ENCODE peak calls at places on chromosomes 4 and X, in ten cellular contexts. One of them, this sample, is unnamed.

GRCh38 chr4:61375316-61375715 is 175.2 kb downstream of the ADGRL3 start:
- DNase-seq in SW480: no peak
- DNase-seq in fibroblast of the aortic adventitia: no peak
- DNase-seq in stimulated activated CD4-positive, alpha-beta T cell treated with anti-CD3 and anti-CD28 coated beads, Interleukin-1b, Interleukin-23, amount 100 ng/mL, for 1 hour: no peak
- DNase-seq in activated CD8-positive, alpha-beta T cell treated with anti-CD3 and anti-CD28 coated beads, Interleukin-2, amount 10 ng/mL, durations not matched to agents 7 days and 5 days: no peak
- DNase-seq in substantia nigra: no peak
- DNase-seq in WERI-Rb-1: no peak
- DNase-seq in NCI-H1092: no peak
- DNase-seq in NCI-H2171: no peak
- DNase-seq in glutamatergic neuron: no peak
- DNase-seq in this sample: no peak

GRCh38 chr4:181685461-181685860 is 557.7 kb upstream of the TENM3 start:
- DNase-seq in SW480: no peak
- DNase-seq in fibroblast of the aortic adventitia: peak
- DNase-seq in stimulated activated CD4-positive, alpha-beta T cell treated with anti-CD3 and anti-CD28 coated beads, Interleukin-1b, Interleukin-23, amount 100 ng/mL, for 1 hour: no peak
- DNase-seq in activated CD8-positive, alpha-beta T cell treated with anti-CD3 and anti-CD28 coated beads, Interleukin-2, amount 10 ng/mL, durations not matched to agents 7 days and 5 days: no peak
- DNase-seq in substantia nigra: no peak
- DNase-seq in WERI-Rb-1: no peak
- DNase-seq in NCI-H1092: no peak
- DNase-seq in NCI-H2171: no peak
- DNase-seq in glutamatergic neuron: no peak
- DNase-seq in this sample: peak

GRCh38 chr4:187006189-187006618 is 282.5 kb upstream of the FAT1 start:
- DNase-seq in SW480: no peak
- DNase-seq in fibroblast of the aortic adventitia: no peak
- DNase-seq in stimulated activated CD4-positive, alpha-beta T cell treated with anti-CD3 and anti-CD28 coated beads, Interleukin-1b, Interleukin-23, amount 100 ng/mL, for 1 hour: no peak
- DNase-seq in activated CD8-positive, alpha-beta T cell treated with anti-CD3 and anti-CD28 coated beads, Interleukin-2, amount 10 ng/mL, durations not matched to agents 7 days and 5 days: no peak
- DNase-seq in substantia nigra: no peak
- DNase-seq in WERI-Rb-1: no peak
- DNase-seq in NCI-H1092: no peak
- DNase-seq in NCI-H2171: no peak
- DNase-seq in glutamatergic neuron: no peak
- DNase-seq in this sample: peak

GRCh38 chr4:9926591-9926990 is 94.7 kb downstream of the SLC2A9 start:
- DNase-seq in SW480: no peak
- DNase-seq in fibroblast of the aortic adventitia: no peak
- DNase-seq in stimulated activated CD4-positive, alpha-beta T cell treated with anti-CD3 and anti-CD28 coated beads, Interleukin-1b, Interleukin-23, amount 100 ng/mL, for 1 hour: no peak
- DNase-seq in activated CD8-positive, alpha-beta T cell treated with anti-CD3 and anti-CD28 coated beads, Interleukin-2, amount 10 ng/mL, durations not matched to agents 7 days and 5 days: no peak
- DNase-seq in substantia nigra: no peak
- DNase-seq in WERI-Rb-1: no peak
- DNase-seq in NCI-H1092: no peak
- DNase-seq in NCI-H2171: no peak
- DNase-seq in glutamatergic neuron: no peak
- DNase-seq in this sample: no peak

GRCh38 chr4:8516061-8516573 is 64.1 kb upstream of the GPR78 start:
- DNase-seq in SW480: no peak
- DNase-seq in fibroblast of the aortic adventitia: no peak
- DNase-seq in stimulated activated CD4-positive, alpha-beta T cell treated with anti-CD3 and anti-CD28 coated beads, Interleukin-1b, Interleukin-23, amount 100 ng/mL, for 1 hour: no peak
- DNase-seq in activated CD8-positive, alpha-beta T cell treated with anti-CD3 and anti-CD28 coated beads, Interleukin-2, amount 10 ng/mL, durations not matched to agents 7 days and 5 days: no peak
- DNase-seq in substantia nigra: no peak
- DNase-seq in WERI-Rb-1: no peak
- DNase-seq in NCI-H1092: no peak
- DNase-seq in NCI-H2171: no peak
- DNase-seq in glutamatergic neuron: peak
- DNase-seq in this sample: no peak

GRCh38 chrX:155009994-155010472 is 12.5 kb downstream of the F8 start:
- DNase-seq in SW480: no peak
- DNase-seq in fibroblast of the aortic adventitia: peak
- DNase-seq in stimulated activated CD4-positive, alpha-beta T cell treated with anti-CD3 and anti-CD28 coated beads, Interleukin-1b, Interleukin-23, amount 100 ng/mL, for 1 hour: no peak
- DNase-seq in activated CD8-positive, alpha-beta T cell treated with anti-CD3 and anti-CD28 coated beads, Interleukin-2, amount 10 ng/mL, durations not matched to agents 7 days and 5 days: no peak
- DNase-seq in substantia nigra: no peak
- DNase-seq in WERI-Rb-1: no peak
- DNase-seq in NCI-H1092: no peak
- DNase-seq in NCI-H2171: no peak
- DNase-seq in glutamatergic neuron: no peak
- DNase-seq in this sample: no peak

GRCh38 chrX:48516987-48517386 is 4.6 kb upstream of the EBP start:
- DNase-seq in SW480: no peak
- DNase-seq in fibroblast of the aortic adventitia: no peak
- DNase-seq in stimulated activated CD4-positive, alpha-beta T cell treated with anti-CD3 and anti-CD28 coated beads, Interleukin-1b, Interleukin-23, amount 100 ng/mL, for 1 hour: no peak
- DNase-seq in activated CD8-positive, alpha-beta T cell treated with anti-CD3 and anti-CD28 coated beads, Interleukin-2, amount 10 ng/mL, durations not matched to agents 7 days and 5 days: no peak
- DNase-seq in substantia nigra: no peak
- DNase-seq in WERI-Rb-1: no peak
- DNase-seq in NCI-H1092: no peak
- DNase-seq in NCI-H2171: no peak
- DNase-seq in glutamatergic neuron: no peak
- DNase-seq in this sample: no peak

GRCh38 chr4:173747537-173748257 is 217.7 kb upstream of the HAND2 start:
- DNase-seq in SW480: no peak
- DNase-seq in fibroblast of the aortic adventitia: no peak
- DNase-seq in stimulated activated CD4-positive, alpha-beta T cell treated with anti-CD3 and anti-CD28 coated beads, Interleukin-1b, Interleukin-23, amount 100 ng/mL, for 1 hour: no peak
- DNase-seq in activated CD8-positive, alpha-beta T cell treated with anti-CD3 and anti-CD28 coated beads, Interleukin-2, amount 10 ng/mL, durations not matched to agents 7 days and 5 days: no peak
- DNase-seq in substantia nigra: no peak
- DNase-seq in WERI-Rb-1: no peak
- DNase-seq in NCI-H1092: no peak
- DNase-seq in NCI-H2171: no peak
- DNase-seq in glutamatergic neuron: no peak
- DNase-seq in this sample: no peak

GRCh38 chrX:53685711-53686110 is 808 bp downstream of the HUWE1 start:
- DNase-seq in SW480: peak
- DNase-seq in fibroblast of the aortic adventitia: no peak
- DNase-seq in stimulated activated CD4-positive, alpha-beta T cell treated with anti-CD3 and anti-CD28 coated beads, Interleukin-1b, Interleukin-23, amount 100 ng/mL, for 1 hour: no peak
- DNase-seq in activated CD8-positive, alpha-beta T cell treated with anti-CD3 and anti-CD28 coated beads, Interleukin-2, amount 10 ng/mL, durations not matched to agents 7 days and 5 days: no peak
- DNase-seq in substantia nigra: no peak
- DNase-seq in WERI-Rb-1: no peak
- DNase-seq in NCI-H1092: no peak
- DNase-seq in NCI-H2171: no peak
- DNase-seq in glutamatergic neuron: no peak
- DNase-seq in this sample: no peak

GRCh38 chr4:1172228-1172851 is at the start of gene SPON2:
- DNase-seq in SW480: no peak
- DNase-seq in fibroblast of the aortic adventitia: no peak
- DNase-seq in stimulated activated CD4-positive, alpha-beta T cell treated with anti-CD3 and anti-CD28 coated beads, Interleukin-1b, Interleukin-23, amount 100 ng/mL, for 1 hour: no peak
- DNase-seq in activated CD8-positive, alpha-beta T cell treated with anti-CD3 and anti-CD28 coated beads, Interleukin-2, amount 10 ng/mL, durations not matched to agents 7 days and 5 days: peak
- DNase-seq in substantia nigra: no peak
- DNase-seq in WERI-Rb-1: peak
- DNase-seq in NCI-H1092: no peak
- DNase-seq in NCI-H2171: no peak
- DNase-seq in glutamatergic neuron: peak
- DNase-seq in this sample: peak

GRCh38 chr4:110294165-110294564 is 95.8 kb upstream of the ELOVL6 start:
- DNase-seq in SW480: no peak
- DNase-seq in fibroblast of the aortic adventitia: peak
- DNase-seq in stimulated activated CD4-positive, alpha-beta T cell treated with anti-CD3 and anti-CD28 coated beads, Interleukin-1b, Interleukin-23, amount 100 ng/mL, for 1 hour: no peak
- DNase-seq in activated CD8-positive, alpha-beta T cell treated with anti-CD3 and anti-CD28 coated beads, Interleukin-2, amount 10 ng/mL, durations not matched to agents 7 days and 5 days: no peak
- DNase-seq in substantia nigra: no peak
- DNase-seq in WERI-Rb-1: no peak
- DNase-seq in NCI-H1092: no peak
- DNase-seq in NCI-H2171: no peak
- DNase-seq in glutamatergic neuron: no peak
- DNase-seq in this sample: no peak

GRCh38 chr4:17138847-17139246 is 240.4 kb upstream of the LDB2 start:
- DNase-seq in SW480: no peak
- DNase-seq in fibroblast of the aortic adventitia: no peak
- DNase-seq in stimulated activated CD4-positive, alpha-beta T cell treated with anti-CD3 and anti-CD28 coated beads, Interleukin-1b, Interleukin-23, amount 100 ng/mL, for 1 hour: no peak
- DNase-seq in activated CD8-positive, alpha-beta T cell treated with anti-CD3 and anti-CD28 coated beads, Interleukin-2, amount 10 ng/mL, durations not matched to agents 7 days and 5 days: no peak
- DNase-seq in substantia nigra: no peak
- DNase-seq in WERI-Rb-1: no peak
- DNase-seq in NCI-H1092: no peak
- DNase-seq in NCI-H2171: no peak
- DNase-seq in glutamatergic neuron: no peak
- DNase-seq in this sample: no peak

GRCh38 chr4:26083987-26084386 is 170.0 kb downstream of the SMIM20 start:
- DNase-seq in SW480: peak
- DNase-seq in fibroblast of the aortic adventitia: peak
- DNase-seq in stimulated activated CD4-positive, alpha-beta T cell treated with anti-CD3 and anti-CD28 coated beads, Interleukin-1b, Interleukin-23, amount 100 ng/mL, for 1 hour: no peak
- DNase-seq in activated CD8-positive, alpha-beta T cell treated with anti-CD3 and anti-CD28 coated beads, Interleukin-2, amount 10 ng/mL, durations not matched to agents 7 days and 5 days: no peak
- DNase-seq in substantia nigra: no peak
- DNase-seq in WERI-Rb-1: peak
- DNase-seq in NCI-H1092: no peak
- DNase-seq in NCI-H2171: no peak
- DNase-seq in glutamatergic neuron: no peak
- DNase-seq in this sample: peak

GRCh38 chr4:74370912-74371311 is 6.0 kb downstream of the EREG start:
- DNase-seq in SW480: peak
- DNase-seq in fibroblast of the aortic adventitia: peak
- DNase-seq in stimulated activated CD4-positive, alpha-beta T cell treated with anti-CD3 and anti-CD28 coated beads, Interleukin-1b, Interleukin-23, amount 100 ng/mL, for 1 hour: no peak
- DNase-seq in activated CD8-positive, alpha-beta T cell treated with anti-CD3 and anti-CD28 coated beads, Interleukin-2, amount 10 ng/mL, durations not matched to agents 7 days and 5 days: peak
- DNase-seq in substantia nigra: no peak
- DNase-seq in WERI-Rb-1: peak
- DNase-seq in NCI-H1092: no peak
- DNase-seq in NCI-H2171: no peak
- DNase-seq in glutamatergic neuron: no peak
- DNase-seq in this sample: peak

GRCh38 chr4:132592340-132592739 is 556.8 kb upstream of the PCDH10 start:
- DNase-seq in SW480: no peak
- DNase-seq in fibroblast of the aortic adventitia: no peak
- DNase-seq in stimulated activated CD4-positive, alpha-beta T cell treated with anti-CD3 and anti-CD28 coated beads, Interleukin-1b, Interleukin-23, amount 100 ng/mL, for 1 hour: no peak
- DNase-seq in activated CD8-positive, alpha-beta T cell treated with anti-CD3 and anti-CD28 coated beads, Interleukin-2, amount 10 ng/mL, durations not matched to agents 7 days and 5 days: no peak
- DNase-seq in substantia nigra: no peak
- DNase-seq in WERI-Rb-1: no peak
- DNase-seq in NCI-H1092: no peak
- DNase-seq in NCI-H2171: no peak
- DNase-seq in glutamatergic neuron: no peak
- DNase-seq in this sample: no peak

GRCh38 chr4:95394733-95395306 is 154.0 kb downstream of the UNC5C start:
- DNase-seq in SW480: no peak
- DNase-seq in fibroblast of the aortic adventitia: no peak
- DNase-seq in stimulated activated CD4-positive, alpha-beta T cell treated with anti-CD3 and anti-CD28 coated beads, Interleukin-1b, Interleukin-23, amount 100 ng/mL, for 1 hour: no peak
- DNase-seq in activated CD8-positive, alpha-beta T cell treated with anti-CD3 and anti-CD28 coated beads, Interleukin-2, amount 10 ng/mL, durations not matched to agents 7 days and 5 days: no peak
- DNase-seq in substantia nigra: no peak
- DNase-seq in WERI-Rb-1: no peak
- DNase-seq in NCI-H1092: no peak
- DNase-seq in NCI-H2171: no peak
- DNase-seq in glutamatergic neuron: no peak
- DNase-seq in this sample: no peak

GRCh38 chr4:185395255-185395955 is at the start of gene LRP2BP:
- DNase-seq in SW480: peak
- DNase-seq in fibroblast of the aortic adventitia: peak
- DNase-seq in stimulated activated CD4-positive, alpha-beta T cell treated with anti-CD3 and anti-CD28 coated beads, Interleukin-1b, Interleukin-23, amount 100 ng/mL, for 1 hour: no peak
- DNase-seq in activated CD8-positive, alpha-beta T cell treated with anti-CD3 and anti-CD28 coated beads, Interleukin-2, amount 10 ng/mL, durations not matched to agents 7 days and 5 days: no peak
- DNase-seq in substantia nigra: no peak
- DNase-seq in WERI-Rb-1: no peak
- DNase-seq in NCI-H1092: no peak
- DNase-seq in NCI-H2171: no peak
- DNase-seq in glutamatergic neuron: no peak
- DNase-seq in this sample: no peak

GRCh38 chr4:153465922-153466636 is at the start of gene TMEM131L:
- DNase-seq in SW480: peak
- DNase-seq in fibroblast of the aortic adventitia: peak
- DNase-seq in stimulated activated CD4-positive, alpha-beta T cell treated with anti-CD3 and anti-CD28 coated beads, Interleukin-1b, Interleukin-23, amount 100 ng/mL, for 1 hour: no peak
- DNase-seq in activated CD8-positive, alpha-beta T cell treated with anti-CD3 and anti-CD28 coated beads, Interleukin-2, amount 10 ng/mL, durations not matched to agents 7 days and 5 days: peak
- DNase-seq in substantia nigra: peak
- DNase-seq in WERI-Rb-1: peak
- DNase-seq in NCI-H1092: peak
- DNase-seq in NCI-H2171: peak
- DNase-seq in glutamatergic neuron: peak
- DNase-seq in this sample: peak

GRCh38 chr4:3821580-3822229 is 55.5 kb downstream of the ADRA2C start:
- DNase-seq in SW480: no peak
- DNase-seq in fibroblast of the aortic adventitia: no peak
- DNase-seq in stimulated activated CD4-positive, alpha-beta T cell treated with anti-CD3 and anti-CD28 coated beads, Interleukin-1b, Interleukin-23, amount 100 ng/mL, for 1 hour: no peak
- DNase-seq in activated CD8-positive, alpha-beta T cell treated with anti-CD3 and anti-CD28 coated beads, Interleukin-2, amount 10 ng/mL, durations not matched to agents 7 days and 5 days: no peak
- DNase-seq in substantia nigra: no peak
- DNase-seq in WERI-Rb-1: peak
- DNase-seq in NCI-H1092: no peak
- DNase-seq in NCI-H2171: no peak
- DNase-seq in glutamatergic neuron: no peak
- DNase-seq in this sample: no peak

GRCh38 chrX:106898462-106898861 is 4.7 kb downstream of the RIPPLY1 start:
- DNase-seq in SW480: peak
- DNase-seq in fibroblast of the aortic adventitia: peak
- DNase-seq in stimulated activated CD4-positive, alpha-beta T cell treated with anti-CD3 and anti-CD28 coated beads, Interleukin-1b, Interleukin-23, amount 100 ng/mL, for 1 hour: no peak
- DNase-seq in activated CD8-positive, alpha-beta T cell treated with anti-CD3 and anti-CD28 coated beads, Interleukin-2, amount 10 ng/mL, durations not matched to agents 7 days and 5 days: peak
- DNase-seq in substantia nigra: no peak
- DNase-seq in WERI-Rb-1: peak
- DNase-seq in NCI-H1092: peak
- DNase-seq in NCI-H2171: no peak
- DNase-seq in glutamatergic neuron: no peak
- DNase-seq in this sample: peak

GRCh38 chr4:79831119-79831528 is 241.9 kb downstream of the ANTXR2 start:
- DNase-seq in SW480: no peak
- DNase-seq in fibroblast of the aortic adventitia: no peak
- DNase-seq in stimulated activated CD4-positive, alpha-beta T cell treated with anti-CD3 and anti-CD28 coated beads, Interleukin-1b, Interleukin-23, amount 100 ng/mL, for 1 hour: no peak
- DNase-seq in activated CD8-positive, alpha-beta T cell treated with anti-CD3 and anti-CD28 coated beads, Interleukin-2, amount 10 ng/mL, durations not matched to agents 7 days and 5 days: no peak
- DNase-seq in substantia nigra: no peak
- DNase-seq in WERI-Rb-1: peak
- DNase-seq in NCI-H1092: no peak
- DNase-seq in NCI-H2171: peak
- DNase-seq in glutamatergic neuron: no peak
- DNase-seq in this sample: no peak

GRCh38 chrX:30373479-30373878 is 64.3 kb upstream of the NR0B1 start:
- DNase-seq in SW480: no peak
- DNase-seq in fibroblast of the aortic adventitia: no peak
- DNase-seq in stimulated activated CD4-positive, alpha-beta T cell treated with anti-CD3 and anti-CD28 coated beads, Interleukin-1b, Interleukin-23, amount 100 ng/mL, for 1 hour: no peak
- DNase-seq in activated CD8-positive, alpha-beta T cell treated with anti-CD3 and anti-CD28 coated beads, Interleukin-2, amount 10 ng/mL, durations not matched to agents 7 days and 5 days: no peak
- DNase-seq in substantia nigra: no peak
- DNase-seq in WERI-Rb-1: no peak
- DNase-seq in NCI-H1092: no peak
- DNase-seq in NCI-H2171: no peak
- DNase-seq in glutamatergic neuron: no peak
- DNase-seq in this sample: no peak

GRCh38 chrX:49725401-49725800 is 29.6 kb upstream of the PAGE1 start:
- DNase-seq in SW480: no peak
- DNase-seq in fibroblast of the aortic adventitia: no peak
- DNase-seq in stimulated activated CD4-positive, alpha-beta T cell treated with anti-CD3 and anti-CD28 coated beads, Interleukin-1b, Interleukin-23, amount 100 ng/mL, for 1 hour: no peak
- DNase-seq in activated CD8-positive, alpha-beta T cell treated with anti-CD3 and anti-CD28 coated beads, Interleukin-2, amount 10 ng/mL, durations not matched to agents 7 days and 5 days: no peak
- DNase-seq in substantia nigra: no peak
- DNase-seq in WERI-Rb-1: no peak
- DNase-seq in NCI-H1092: no peak
- DNase-seq in NCI-H2171: no peak
- DNase-seq in glutamatergic neuron: no peak
- DNase-seq in this sample: no peak